ENCODE peak calls at places on chromosomes 6 and 20, in five cellular contexts. N is RWPE2; K is CD8-positive, alpha-beta T cell; R is breast epithelium; T is lower lobe of right lung. V is an unnamed sample.
A peak's percentile ranks its signal among the peaks of the same experiment; 100 is the strongest.

GRCh38 chr6:164345340-164345739 is 930.8 kb downstream of the QKI start:
- DNase-seq in N (no peak), K (no peak), R (no peak), T (no peak), V (no peak)

GRCh38 chr6:71123051-71123450 is 165.6 kb upstream of the OGFRL1 start:
- DNase-seq in N (no peak), K (no peak), R (no peak), T (no peak), V (no peak)

GRCh38 chr6:163915131-163915530 is 500.6 kb downstream of the QKI start:
- DNase-seq in N (no peak), K (no peak), R (no peak), T (no peak), V (no peak)

GRCh38 chr20:50271674-50272412 is 81.2 kb downstream of the CEBPB start:
- DNase-seq in N (no peak), K (no peak), R (no peak), T (peak; percentile 85), V (no peak)

GRCh38 chr6:17015551-17016381 is 86.1 kb upstream of the STMND1 start:
- DNase-seq in N (no peak), K (peak; percentile 37), R (no peak), T (peak; percentile 60), V (peak; percentile 15)

GRCh38 chr6:40892223-40892622 is 146.8 kb downstream of the UNC5CL start:
- DNase-seq in N (no peak), K (no peak), R (no peak), T (no peak), V (no peak)

GRCh38 chr20:3902041-3902440 is 12.9 kb downstream of the PANK2 start:
- DNase-seq in N (no peak), K (no peak), R (no peak), T (no peak), V (no peak)

GRCh38 chr20:58894652-58895051 is 42.1 kb downstream of the GNAS start:
- DNase-seq in N (no peak), K (no peak), R (no peak), T (no peak), V (no peak)

GRCh38 chr6:133989525-133989924 is 36.5 kb downstream of the TBPL1 start:
- DNase-seq in N (no peak), K (no peak), R (no peak), T (no peak), V (no peak)

GRCh38 chr6:123118811-123119210 is 122.8 kb downstream of the CLVS2 start:
- DNase-seq in N (no peak), K (no peak), R (no peak), T (no peak), V (no peak)

GRCh38 chr20:61178431-61179080 is 73.5 kb upstream of the CDH4 start:
- DNase-seq in N (no peak), K (no peak), R (no peak), T (no peak), V (no peak)

GRCh38 chr6:142416179-142416578 is 114.4 kb downstream of the ADGRG6 start:
- DNase-seq in N (no peak), K (no peak), R (no peak), T (no peak), V (no peak)

GRCh38 chr20:13436530-13436929 is 202.2 kb downstream of the TASP1 start:
- DNase-seq in N (no peak), K (no peak), R (no peak), T (no peak), V (no peak)

GRCh38 chr6:134240664-134241431 is 77.1 kb downstream of the SGK1 start:
- DNase-seq in N (peak; percentile 83), K (peak; percentile 78), R (no peak), T (peak; percentile 88), V (peak; percentile 80)

GRCh38 chr20:59574308-59574707 is 30.0 kb upstream of the PHACTR3 start:
- DNase-seq in N (peak; percentile 73), K (no peak), R (no peak), T (no peak), V (no peak)

GRCh38 chr6:3001773-3002293 is 2.1 kb downstream of the NQO2 start:
- DNase-seq in N (no peak), K (no peak), R (no peak), T (no peak), V (no peak)

GRCh38 chr6:63521475-63522210 is 50.6 kb upstream of the LOC128125822 start:
- DNase-seq in N (no peak), K (no peak), R (no peak), T (no peak), V (no peak)

GRCh38 chr6:63523630-63524029 is 48.6 kb upstream of the LOC128125822 start:
- DNase-seq in N (no peak), K (no peak), R (no peak), T (no peak), V (no peak)

GRCh38 chr6:63527658-63528514 is 44.4 kb upstream of the LOC128125822 start:
- DNase-seq in N (peak; percentile 81), K (no peak), R (no peak), T (no peak), V (no peak)

GRCh38 chr6:63526931-63527330 is 45.3 kb upstream of the LOC128125822 start:
- DNase-seq in N (no peak), K (no peak), R (no peak), T (no peak), V (no peak)

GRCh38 chr6:63525186-63525878 is 46.9 kb upstream of the LOC128125822 start:
- DNase-seq in N (no peak), K (no peak), R (no peak), T (no peak), V (no peak)
- TF ChIP-seq CTCF in N (no peak), K (no peak), R (no peak), T (no peak), V (no peak)

GRCh38 chr6:106513813-106514212 is 115.5 kb downstream of the RTN4IP1 start:
- DNase-seq in N (no peak), K (no peak), R (no peak), T (no peak), V (no peak)
- H3K27me3 ChIP-seq in N (no peaks in the 10 kb centered on the region), K (no peaks in the 10 kb centered on the region), R (no peaks in the 10 kb centered on the region), T (no peaks in the 10 kb centered on the region), V (no peaks in the 10 kb centered on the region)

GRCh38 chr20:62922451-62922921 is 3.8 kb downstream of the DIDO1 start:
- DNase-seq in N (peak; percentile 84), K (peak; percentile 43), R (no peak), T (peak; percentile 32), V (peak; percentile 26)

GRCh38 chr20:62918830-62919229 is 7.5 kb downstream of the DIDO1 start:
- DNase-seq in N (peak; percentile 48), K (peak; percentile 30), R (no peak), T (peak; percentile 29), V (peak; percentile 41)

GRCh38 chr20:62923669-62924566 is 2.4 kb downstream of the DIDO1 start:
- DNase-seq in N (no peak), K (no peak), R (no peak), T (no peak), V (no peak)

GRCh38 chr20:62920039-62920645 is 6.2 kb downstream of the DIDO1 start:
- DNase-seq in N (peak; percentile 70), K (no peak), R (no peak), T (peak; percentile 7), V (no peak)

GRCh38 chr20:62921119-62921687 is 5.1 kb downstream of the DIDO1 start:
- DNase-seq in N (peak; percentile 76), K (peak; percentile 48), R (peak; percentile 75), T (peak; percentile 56), V (peak; percentile 48)
- TF ChIP-seq CTCF in N (peak; percentile 69), K (peak; percentile 80), R (peak; percentile 80), T (peak; percentile 55), V (peak; percentile 66)

GRCh38 chr6:132161283-132161682 is 210.1 kb upstream of the CCN2 start:
- DNase-seq in N (no peak), K (no peak), R (no peak), T (no peak), V (no peak)
- H3K27me3 ChIP-seq in N (no peaks in the 10 kb centered on the region), K (no peaks in the 10 kb centered on the region), R (no peaks in the 10 kb centered on the region), T (no peaks in the 10 kb centered on the region), V (no peaks in the 10 kb centered on the region)

GRCh38 chr6:624979-625378 is 31.9 kb downstream of the HUS1B start:
- DNase-seq in N (no peak), K (no peak), R (no peak), T (no peak), V (no peak)
- TF ChIP-seq CTCF in N (no peak), K (no peak), R (no peak), T (peak; percentile 24), V (no peak)

GRCh38 chr6:46575530-46575929 is 77.1 kb downstream of the CYP39A1 start:
- DNase-seq in N (no peak), K (no peak), R (no peak), T (no peak), V (no peak)

GRCh38 chr6:46573140-46573539 is 79.5 kb downstream of the CYP39A1 start:
- DNase-seq in N (no peak), K (no peak), R (no peak), T (no peak), V (no peak)
- H3K27me3 ChIP-seq in N (no peaks in the 10 kb centered on the region), K (no peaks in the 10 kb centered on the region), R (no peaks in the 10 kb centered on the region), T (no peaks in the 10 kb centered on the region), V (peaks cover 4% of the 10 kb centered on the region)

GRCh38 chr20:2480381-2480780 is 9.8 kb upstream of the SNRPB start:
- DNase-seq in N (no peak), K (no peak), R (no peak), T (no peak), V (no peak)

GRCh38 chr20:2475850-2476741 is 5.5 kb upstream of the SNRPB start:
- DNase-seq in N (no peak), K (no peak), R (peak; percentile 59), T (no peak), V (no peak)

DNA sequence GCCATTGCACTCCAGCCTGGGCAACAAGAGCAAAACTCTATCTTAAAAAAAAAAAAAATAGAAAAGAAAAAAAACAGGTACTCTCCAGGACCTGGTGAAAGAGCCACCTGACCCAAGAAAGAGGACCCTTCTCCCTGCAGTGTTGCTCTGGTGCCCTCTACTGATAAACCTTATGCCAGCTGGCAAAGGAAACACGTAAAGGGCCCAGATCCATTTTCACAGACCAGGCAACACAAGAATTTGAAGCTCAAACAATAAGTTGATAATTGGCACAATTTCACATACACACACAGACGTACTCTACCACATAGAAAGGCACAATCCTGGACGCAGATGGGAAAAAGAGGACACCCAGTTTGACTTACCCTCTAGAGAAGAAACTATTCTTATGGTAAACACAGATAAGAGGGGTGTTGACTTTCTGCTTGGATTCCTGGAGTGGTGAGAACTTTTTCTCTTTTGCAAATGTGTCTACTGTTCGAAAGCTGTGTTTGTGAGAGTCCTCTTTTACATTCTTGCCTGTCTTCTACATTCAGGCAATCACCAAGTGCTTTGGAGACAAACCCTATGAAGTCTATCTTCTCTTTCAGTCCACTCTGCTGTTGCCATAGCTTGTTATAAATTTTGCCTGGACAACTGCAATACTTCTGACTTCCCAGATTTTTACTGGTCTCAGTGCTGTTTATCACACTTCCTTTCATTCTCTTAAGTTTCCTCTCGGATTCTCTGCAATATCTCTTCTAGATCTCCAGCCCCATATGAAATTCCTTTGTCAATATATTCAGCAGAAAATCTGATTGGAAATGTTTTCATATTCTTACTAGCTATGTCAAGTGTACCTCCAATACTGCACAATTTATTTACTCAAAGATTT is 6.4 kb upstream of the SNRPB start:
- DNase-seq in N (no peak), K (no peak), R (no peak), T (no peak), V (no peak)
- TF ChIP-seq CTCF in N (peak; percentile 30), K (no peak), R (no peak), T (peak; percentile 14), V (no peak)

DNA sequence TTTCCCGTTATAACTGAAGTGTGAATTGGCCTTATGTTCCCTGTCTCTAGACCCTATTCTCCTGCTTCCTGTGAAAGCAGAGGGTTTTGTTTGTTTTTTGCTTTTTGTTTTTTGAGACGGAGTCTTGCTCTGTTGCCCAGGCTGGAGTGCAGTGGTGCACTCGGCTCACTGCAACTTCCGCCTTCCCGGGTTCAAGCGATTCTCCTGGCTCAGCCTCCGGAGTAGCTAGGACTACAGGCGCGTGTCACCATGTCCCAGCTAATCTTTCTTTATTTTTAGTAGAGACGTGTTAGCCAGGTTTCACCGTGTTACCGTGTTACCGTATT is 674 bp upstream of the GNMT start:
- DNase-seq in N (no peak), K (no peak), R (no peak), T (no peak), V (no peak)
- H3K27me3 ChIP-seq in N (no peaks in the 10 kb centered on the region), K (no peaks in the 10 kb centered on the region), R (no peaks in the 10 kb centered on the region), T (no peaks in the 10 kb centered on the region), V (no peaks in the 10 kb centered on the region)